ENCODE peak calls at places on chromosome 14, in four cellular contexts. One of them, this sample, is unnamed.

GRCh38 chr14:104442107-104442551 is 137.4 kb upstream of the C14orf180 start:
- DNase-seq in astrocyte of the spinal cord: no peak
- DNase-seq in neural crest cell: no peak
- DNase-seq in posterior cingulate gyrus: no peak
- DNase-seq in this sample: no peak

GRCh38 chr14:100560471-100560870 is 26.7 kb downstream of the BEGAIN start:
- DNase-seq in posterior cingulate gyrus: no peak
- DNase-seq in neural crest cell: no peak
- DNase-seq in astrocyte of the spinal cord: no peak
- DNase-seq in this sample: no peak

GRCh38 chr14:30354439-30354838 is 204.5 kb upstream of the G2E3 start:
- DNase-seq in neural crest cell: no peak
- DNase-seq in posterior cingulate gyrus: no peak
- DNase-seq in astrocyte of the spinal cord: no peak
- DNase-seq in this sample: no peak

GRCh38 chr14:102926104-102926503 is 3.6 kb downstream of the AMN start:
- DNase-seq in neural crest cell: no peak
- DNase-seq in astrocyte of the spinal cord: no peak
- DNase-seq in posterior cingulate gyrus: no peak
- DNase-seq in this sample: no peak

GRCh38 chr14:35047961-35048513 is 2.0 kb downstream of the FAM177A1 start:
- DNase-seq in astrocyte of the spinal cord: no peak
- DNase-seq in posterior cingulate gyrus: no peak
- DNase-seq in neural crest cell: no peak
- DNase-seq in this sample: no peak

GRCh38 chr14:61140872-61141271 is 140.3 kb downstream of the TMEM30B start:
- DNase-seq in neural crest cell: no peak
- DNase-seq in posterior cingulate gyrus: no peak
- DNase-seq in astrocyte of the spinal cord: peak
- DNase-seq in this sample: no peak

GRCh38 chr14:65103150-65103760 is 938 bp upstream of the MAX start:
- DNase-seq in posterior cingulate gyrus: no peak
- DNase-seq in neural crest cell: no peak
- DNase-seq in astrocyte of the spinal cord: no peak
- DNase-seq in this sample: peak

GRCh38 chr14:59161571-59162175 is 26.8 kb upstream of the DAAM1 start:
- DNase-seq in neural crest cell: peak
- DNase-seq in astrocyte of the spinal cord: peak
- DNase-seq in posterior cingulate gyrus: no peak
- DNase-seq in this sample: no peak

GRCh38 chr14:44962573-44963528 is 861 bp downstream of the TOGARAM1 start:
- DNase-seq in posterior cingulate gyrus: peak
- DNase-seq in astrocyte of the spinal cord: peak
- DNase-seq in neural crest cell: no peak
- DNase-seq in this sample: peak